ENCODE peak calls at places on chromosomes 7 and 10, in five cellular contexts. One of them, this sample, is unnamed.

GRCh38 chr7:98137826-98138151 is 31.1 kb downstream of the LMTK2 start:
- DNase-seq in HCT116: no peak
- DNase-seq in K562: no peak
- DNase-seq in HepG2: no peak
- DNase-seq in H1: no peak
- DNase-seq in this sample: no peak

GRCh38 chr10:72152286-72152685 is 63.5 kb upstream of the ANAPC16 start:
- DNase-seq in K562: no peak
- DNase-seq in HepG2: no peak
- DNase-seq in HCT116: no peak
- DNase-seq in H1: no peak
- DNase-seq in this sample: no peak

GRCh38 chr10:130233426-130233825 is 97.2 kb downstream of the GLRX3 start:
- DNase-seq in H1: no peak
- DNase-seq in HCT116: no peak
- DNase-seq in HepG2: no peak
- DNase-seq in K562: no peak
- DNase-seq in this sample: no peak

GRCh38 chr10:51092402-51092801 is 18.1 kb downstream of the PRKG1 start:
- DNase-seq in K562: no peak
- DNase-seq in HCT116: no peak
- DNase-seq in H1: no peak
- DNase-seq in HepG2: no peak
- DNase-seq in this sample: no peak

GRCh38 chr10:78903351-78903940 is 165.3 kb upstream of the ZMIZ1 start:
- DNase-seq in HCT116: no peak
- DNase-seq in K562: no peak
- DNase-seq in H1: no peak
- DNase-seq in HepG2: no peak
- DNase-seq in this sample: no peak

GRCh38 chr7:12637819-12638592 is 49.4 kb upstream of the ARL4A start:
- DNase-seq in HepG2: no peak
- DNase-seq in HCT116: no peak
- DNase-seq in H1: no peak
- DNase-seq in K562: no peak
- DNase-seq in this sample: no peak

GRCh38 chr7:45923290-45923689 is 2.2 kb upstream of the IGFBP3 start:
- DNase-seq in H1: peak
- DNase-seq in HepG2: peak
- DNase-seq in HCT116: no peak
- DNase-seq in K562: peak
- DNase-seq in this sample: peak

GRCh38 chr10:5511885-5512280 is 12.5 kb upstream of the CALML5 start:
- DNase-seq in K562: no peak
- DNase-seq in HepG2: no peak
- DNase-seq in H1: no peak
- DNase-seq in HCT116: no peak
- DNase-seq in this sample: no peak

GRCh38 chr10:119246862-119247549 is 39.6 kb downstream of the GRK5 start:
- DNase-seq in HepG2: no peak
- DNase-seq in H1: no peak
- DNase-seq in HCT116: no peak
- DNase-seq in K562: no peak
- DNase-seq in this sample: peak

GRCh38 chr7:154308928-154309327 is 256.7 kb downstream of the DPP6 start:
- DNase-seq in HepG2: no peak
- DNase-seq in HCT116: no peak
- DNase-seq in H1: no peak
- DNase-seq in K562: no peak
- DNase-seq in this sample: no peak

GRCh38 chr7:105745681-105746330 is 130.6 kb downstream of the ATXN7L1 start:
- DNase-seq in H1: no peak
- DNase-seq in K562: peak
- DNase-seq in HepG2: no peak
- DNase-seq in HCT116: no peak
- DNase-seq in this sample: no peak

GRCh38 chr7:45889367-45890067 is 1.2 kb downstream of the IGFBP1 start:
- DNase-seq in H1: no peak
- DNase-seq in HCT116: no peak
- DNase-seq in HepG2: no peak
- DNase-seq in K562: no peak
- DNase-seq in this sample: peak

GRCh38 chr7:76234931-76235441 is 33.3 kb downstream of the SRRM3 start:
- DNase-seq in K562: peak
- DNase-seq in HepG2: peak
- DNase-seq in H1: peak
- DNase-seq in HCT116: peak
- DNase-seq in this sample: peak

GRCh38 chr10:103854265-103854686 is 1.1 kb downstream of the SH3PXD2A start:
- DNase-seq in K562: no peak
- DNase-seq in HepG2: peak
- DNase-seq in H1: peak
- DNase-seq in HCT116: no peak
- DNase-seq in this sample: no peak

GRCh38 chr10:71753960-71754505 is 19.3 kb downstream of the VSIR start:
- DNase-seq in H1: no peak
- DNase-seq in HepG2: no peak
- DNase-seq in K562: no peak
- DNase-seq in HCT116: no peak
- DNase-seq in this sample: no peak

GRCh38 chr10:92727141-92727540 is 37.4 kb downstream of the HHEX start:
- DNase-seq in HepG2: no peak
- DNase-seq in H1: no peak
- DNase-seq in K562: no peak
- DNase-seq in HCT116: no peak
- DNase-seq in this sample: no peak

GRCh38 chr7:138891446-138891810 is 89.8 kb downstream of the KIAA1549 start:
- DNase-seq in H1: no peak
- DNase-seq in K562: no peak
- DNase-seq in HepG2: no peak
- DNase-seq in HCT116: no peak
- DNase-seq in this sample: no peak

GRCh38 chr10:133264455-133264854 is 12.2 kb downstream of the ADAM8 start:
- DNase-seq in HepG2: no peak
- DNase-seq in H1: no peak
- DNase-seq in HCT116: no peak
- DNase-seq in K562: no peak
- DNase-seq in this sample: no peak

GRCh38 chr7:51064688-51065087 is 251.9 kb downstream of the COBL start:
- DNase-seq in K562: no peak
- DNase-seq in HepG2: no peak
- DNase-seq in HCT116: no peak
- DNase-seq in H1: no peak
- DNase-seq in this sample: no peak

GRCh38 chr10:125564570-125564969 is 118.4 kb downstream of the TEX36 start:
- DNase-seq in HepG2: no peak
- DNase-seq in H1: no peak
- DNase-seq in HCT116: no peak
- DNase-seq in K562: no peak
- DNase-seq in this sample: no peak

DNA sequence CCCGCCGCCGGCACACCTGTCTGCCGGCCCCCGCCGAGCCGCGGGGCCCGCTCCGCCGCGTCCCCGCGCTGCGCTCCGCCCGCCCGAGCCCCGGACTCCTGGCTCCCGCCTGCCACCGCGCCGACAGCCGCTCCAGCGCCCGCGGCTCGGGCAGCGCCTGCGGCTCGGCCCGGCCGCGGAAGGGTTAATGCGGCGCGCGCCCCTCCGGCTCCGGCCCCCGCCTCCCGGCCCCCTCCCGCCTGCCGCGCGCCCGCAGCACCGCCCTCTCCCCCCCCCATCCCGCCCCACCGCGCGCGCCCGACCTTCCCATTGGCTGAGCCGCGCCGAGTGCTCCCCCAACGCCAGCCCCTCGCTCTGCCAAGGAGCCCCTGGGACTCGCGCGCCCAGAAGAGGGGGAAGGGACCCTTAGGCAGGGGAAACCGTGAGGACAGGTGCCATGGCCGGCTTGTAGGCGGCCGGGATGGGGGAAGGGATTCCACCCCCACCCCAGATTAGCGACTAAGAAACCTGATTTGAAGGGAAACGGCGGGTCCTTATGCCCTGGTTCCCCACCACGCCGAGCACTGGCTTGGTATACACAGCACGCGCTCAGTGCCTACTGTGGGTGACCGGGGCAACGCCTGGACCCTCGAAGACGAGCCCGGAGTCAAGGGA is at the start of gene KCNH2:
- DNase-seq in HepG2: no peak
- DNase-seq in HCT116: no peak
- DNase-seq in K562: peak
- DNase-seq in H1: peak
- DNase-seq in this sample: no peak
- TF ChIP-seq EZH2 in HepG2: no peak
- TF ChIP-seq EZH2 in HCT116: no peak
- TF ChIP-seq EZH2 in K562: no peak
- TF ChIP-seq EZH2 in H1: no peak
- TF ChIP-seq EZH2 in this sample: peak

DNA sequence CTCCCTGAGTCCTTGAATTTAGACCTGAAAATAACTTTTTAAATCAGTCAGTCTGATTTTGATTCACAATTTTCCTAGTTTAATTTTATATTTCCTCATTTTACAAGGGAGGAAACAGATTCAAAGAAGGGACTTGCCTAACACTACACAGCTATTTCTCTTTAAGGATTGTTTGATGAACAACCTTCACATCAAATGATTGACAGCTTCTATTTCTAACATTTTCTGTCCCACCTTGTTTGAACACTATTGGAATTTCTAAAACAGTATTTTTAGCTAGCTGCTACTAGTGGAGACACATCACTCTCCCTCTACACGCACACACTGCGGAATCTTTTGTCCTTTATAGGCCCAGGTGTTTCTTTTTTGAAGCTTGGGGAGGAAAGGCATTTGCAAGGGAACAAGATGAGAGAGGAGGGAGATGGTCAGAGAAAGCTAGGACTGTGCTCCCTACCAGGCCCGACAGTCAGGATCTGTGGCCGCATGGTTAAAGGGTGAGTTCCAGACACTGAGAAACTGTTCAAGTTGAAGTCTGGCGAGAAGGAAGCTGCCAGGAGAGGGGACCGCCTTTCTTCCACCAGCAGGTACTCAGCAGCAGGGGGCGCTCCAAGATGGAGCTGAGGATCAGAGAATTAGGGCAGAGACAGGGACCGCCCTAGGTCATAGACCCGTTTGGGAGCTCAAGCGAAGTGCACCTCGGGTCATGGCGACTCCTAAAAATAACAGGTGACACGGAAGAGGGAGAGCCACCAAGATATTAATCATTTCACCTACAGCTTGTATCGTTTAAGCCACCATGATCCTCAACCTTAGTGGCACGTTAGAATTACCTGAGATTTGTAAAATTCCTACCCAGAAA is 49.7 kb downstream of the DNAJC12 start:
- DNase-seq in K562: peak
- DNase-seq in HCT116: peak
- DNase-seq in HepG2: peak
- DNase-seq in H1: peak
- DNase-seq in this sample: peak
- TF ChIP-seq MAX in K562: no peak
- TF ChIP-seq MAX in HCT116: no peak
- TF ChIP-seq MAX in HepG2: peak
- TF ChIP-seq MAX in H1: no peak
- TF ChIP-seq MAX in this sample: no peak

GRCh38 chr7:6530626-6531491 is 20.4 kb downstream of the GRID2IP start:
- DNase-seq in H1: peak
- DNase-seq in HCT116: no peak
- DNase-seq in HepG2: no peak
- DNase-seq in K562: peak
- DNase-seq in this sample: no peak
- TF ChIP-seq EZH2 in H1: no peak
- TF ChIP-seq EZH2 in HCT116: no peak
- TF ChIP-seq EZH2 in HepG2: no peak
- TF ChIP-seq EZH2 in K562: no peak
- TF ChIP-seq EZH2 in this sample: no peak

GRCh38 chr7:84412161-84412969 is 217.8 kb upstream of the SEMA3A start:
- DNase-seq in HCT116: peak
- DNase-seq in K562: no peak
- DNase-seq in HepG2: peak
- DNase-seq in H1: no peak
- DNase-seq in this sample: peak
- TF ChIP-seq MAX in HCT116: peak
- TF ChIP-seq MAX in K562: no peak
- TF ChIP-seq MAX in HepG2: no peak
- TF ChIP-seq MAX in H1: no peak
- TF ChIP-seq MAX in this sample: no peak

DNA sequence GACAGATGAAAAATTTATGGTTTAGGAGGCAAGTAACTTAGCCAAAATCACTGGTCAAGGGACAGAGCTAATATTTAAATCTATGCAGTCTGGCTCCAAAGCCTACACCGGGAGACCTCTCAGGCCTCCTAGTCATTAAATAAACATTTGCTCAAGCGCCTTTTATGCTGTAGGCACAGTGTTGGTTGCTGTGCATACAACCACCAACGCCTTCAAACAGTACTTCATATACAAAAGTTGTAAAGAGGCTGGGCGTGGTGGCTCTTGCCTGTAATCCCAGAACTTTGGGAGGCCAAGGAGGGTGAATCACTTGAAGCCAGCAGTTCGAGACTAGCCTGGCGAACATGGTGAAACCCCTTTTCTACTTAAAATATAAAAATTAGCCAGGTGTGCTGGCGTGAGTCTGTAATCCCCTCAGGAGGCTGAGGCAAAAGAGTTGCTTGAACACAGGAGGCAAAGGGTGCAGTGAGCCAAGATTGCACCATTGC is 159.8 kb downstream of the MAGI2 start:
- DNase-seq in H1: no peak
- DNase-seq in HepG2: peak
- DNase-seq in HCT116: no peak
- DNase-seq in K562: no peak
- DNase-seq in this sample: no peak
- TF ChIP-seq EZH2 in H1: no peak
- TF ChIP-seq EZH2 in HepG2: no peak
- TF ChIP-seq EZH2 in HCT116: no peak
- TF ChIP-seq EZH2 in K562: no peak
- TF ChIP-seq EZH2 in this sample: no peak

DNA sequence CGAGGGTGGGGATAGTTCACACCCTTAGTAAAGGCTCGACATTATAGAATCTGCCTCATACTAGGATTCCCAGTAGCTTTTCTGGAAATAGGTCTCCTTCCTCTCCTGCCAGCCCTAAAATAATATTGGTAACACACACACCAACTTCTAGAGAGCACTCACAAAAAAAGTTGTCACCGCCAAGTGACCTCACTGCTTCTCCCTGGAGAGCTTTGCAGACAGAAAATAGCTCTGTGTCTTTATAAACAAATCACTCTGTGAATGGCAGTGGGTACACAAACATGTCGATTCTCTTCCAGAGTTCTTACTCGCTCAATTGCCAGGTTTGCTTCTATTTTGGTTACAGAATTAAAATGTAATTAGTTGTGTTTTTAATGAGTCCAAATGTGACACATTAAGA is 649.2 kb upstream of the C7orf33 start:
- DNase-seq in K562: no peak
- DNase-seq in HepG2: no peak
- DNase-seq in HCT116: no peak
- DNase-seq in H1: no peak
- DNase-seq in this sample: no peak
- TF ChIP-seq MAX in K562: no peak
- TF ChIP-seq MAX in HepG2: no peak
- TF ChIP-seq MAX in HCT116: no peak
- TF ChIP-seq MAX in H1: no peak
- TF ChIP-seq MAX in this sample: no peak